ENCODE peak calls at places on chromosomes 16 and 17, in five cellular contexts. G is SK-N-SH, D is GM12878, K is HepG2, H is K562. I is an unnamed sample.

GRCh38 chr17:1574697-1575471 is 12.3 kb upstream of the PITPNA start:
- DNase-seq in G (peak), D (no peak), K (no peak), H (no peak), I (no peak)

GRCh38 chr17:29847527-29847931 is 82.5 kb downstream of the SSH2 start:
- DNase-seq in K (no peak), G (no peak), D (no peak), H (no peak), I (no peak)

GRCh38 chr17:27181935-27182334 is 112.0 kb upstream of the WSB1 start:
- DNase-seq in G (no peak), H (no peak), K (no peak), D (no peak), I (no peak)

GRCh38 chr16:69435977-69436729 is 11.7 kb downstream of the CYB5B start:
- DNase-seq in D (no peak), H (no peak), K (peak), G (no peak), I (no peak)

GRCh38 chr17:69223809-69224208 is 4.8 kb downstream of the ABCA10 start:
- DNase-seq in G (no peak), D (peak), K (peak), H (no peak), I (no peak)

GRCh38 chr17:59561042-59561441 is 4.4 kb upstream of the DHX40 start:
- DNase-seq in G (peak), H (peak), D (no peak), K (peak), I (peak)

GRCh38 chr17:47267354-47267828 is 13.8 kb downstream of the ITGB3 start:
- DNase-seq in K (peak), H (no peak), G (no peak), D (no peak), I (no peak)

GRCh38 chr17:45431531-45432404 is 902 bp downstream of the ARHGAP27 start:
- DNase-seq in H (peak), G (peak), D (no peak), K (peak), I (peak)

GRCh38 chr16:21159281-21159951 is 942 bp downstream of the LDAF1 start:
- DNase-seq in H (peak), K (no peak), D (no peak), G (peak), I (no peak)

GRCh38 chr16:8581923-8582580 is 8.3 kb downstream of the TMEM114 start:
- DNase-seq in D (no peak), H (no peak), G (no peak), K (no peak), I (no peak)

GRCh38 chr17:61314368-61315078 is 85.1 kb upstream of the TBX2 start:
- DNase-seq in G (peak), H (no peak), D (no peak), K (no peak), I (no peak)

GRCh38 chr16:70693231-70693671 is 7.4 kb upstream of the MTSS2 start:
- DNase-seq in G (no peak), D (no peak), K (no peak), H (no peak), I (no peak)
- TF ChIP-seq FOXM1 in G (no peak), D (no peak), K (no peak), H (no peak), I (no peak)

DNA sequence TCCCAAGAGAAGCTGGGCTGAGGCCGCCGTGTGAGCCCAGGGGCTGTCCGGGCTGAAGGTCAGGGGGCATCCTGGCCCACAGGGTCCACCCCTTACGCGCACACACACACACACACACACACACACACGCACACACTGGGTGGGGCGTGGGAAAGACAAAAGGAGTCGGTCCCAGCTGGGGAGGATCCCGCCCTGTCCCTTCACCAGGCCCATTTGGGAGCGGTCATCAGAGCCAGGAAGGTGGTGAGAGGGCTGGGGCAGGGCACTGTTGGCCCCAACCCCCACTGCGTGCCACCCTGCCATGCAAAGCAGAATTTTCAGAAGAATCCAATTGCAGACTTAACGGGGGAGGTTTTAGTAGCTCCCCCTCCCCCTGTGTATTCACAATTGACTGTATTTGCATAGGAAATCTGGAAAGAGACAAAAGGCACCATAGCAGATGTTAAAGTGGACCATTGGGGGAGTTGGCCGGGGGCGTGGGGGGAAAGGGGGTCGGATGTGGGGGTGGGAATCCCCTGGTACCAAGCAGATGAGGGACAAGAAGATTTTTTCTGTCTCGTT is 11.3 kb upstream of the CD300A start:
- DNase-seq in D (no peak), G (no peak), H (no peak), K (no peak), I (no peak)
- TF ChIP-seq FOXM1 in D (no peak), G (no peak), H (no peak), K (no peak), I (no peak)

GRCh38 chr16:88678224-88678979 is 7.9 kb downstream of the SNAI3 start:
- DNase-seq in K (no peak), H (no peak), G (peak), D (no peak), I (no peak)
- TF ChIP-seq FOXM1 in K (no peak), H (no peak), G (no peak), D (no peak), I (no peak)

GRCh38 chr16:71673190-71673956 is 47.4 kb downstream of the MARVELD3 start:
- DNase-seq in K (no peak), G (no peak), D (no peak), H (no peak), I (no peak)
- TF ChIP-seq FOXM1 in K (no peak), G (no peak), D (no peak), H (no peak), I (no peak)

GRCh38 chr17:66386789-66387351 is 84.5 kb downstream of the PRKCA start:
- DNase-seq in D (no peak), G (no peak), H (no peak), K (peak), I (no peak)
- TF ChIP-seq FOXM1 in D (no peak), G (no peak), H (no peak), K (no peak), I (no peak)

I was measured in HEK293T.